ENCODE peak calls at places on chromosomes 11 and 22, in nine cellular contexts. F, R, Z, U, P, X, H, B and W are unnamed samples.

GRCh38 chr22:42171946-42172345 is 41.3 kb upstream of the CYP2D6 start:
- DNase-seq in F (no peak), H (no peak), Z (no peak), P (no peak), X (no peak), B (no peak), R (no peak), U (no peak), W (no peak)

GRCh38 chr11:133945087-133945974 is 11.4 kb downstream of the IGSF9B start:
- DNase-seq in B (no peak), X (no peak), Z (no peak), H (no peak), P (no peak), R (no peak), U (no peak), F (peak; percentile 83), W (no peak)

GRCh38 chr11:18383388-18384156 is 10.8 kb upstream of the LDHA start:
- DNase-seq in Z (peak; percentile 62), F (peak; percentile 93), B (peak; percentile 49), P (peak; percentile 83), X (peak; percentile 71), U (peak; percentile 48), H (peak; percentile 32), R (peak; percentile 43), W (peak; percentile 91)

GRCh38 chr11:25435197-25435596 is 896.7 kb upstream of the ANO3 start:
- DNase-seq in X (no peak), B (no peak), R (no peak), H (no peak), Z (no peak), P (no peak), F (no peak), U (no peak), W (no peak)

GRCh38 chr22:39631857-39632256 is 61.3 kb downstream of the CACNA1I start:
- DNase-seq in P (no peak), U (no peak), R (no peak), H (no peak), X (no peak), F (no peak), Z (no peak), B (no peak), W (no peak)

GRCh38 chr11:1570896-1571759 is 943 bp downstream of the DUSP8 start:
- DNase-seq in B (no peak), R (no peak), U (peak; percentile 18), H (peak; percentile 70), P (no peak), X (no peak), Z (no peak), F (peak; percentile 75), W (no peak)

GRCh38 chr11:86799680-86800075 is 664 bp upstream of the PRSS23 start:
- DNase-seq in X (peak; percentile 20), P (no peak), F (peak; percentile 78), H (peak; percentile 41), U (no peak), B (no peak), Z (no peak), R (no peak), W (no peak)

GRCh38 chr11:76287227-76287626 is 80.9 kb upstream of the WNT11 start:
- DNase-seq in B (no peak), F (no peak), R (no peak), U (no peak), X (no peak), H (no peak), Z (no peak), P (no peak), W (no peak)

GRCh38 chr11:127996825-127997224 is 590.5 kb downstream of the ETS1 start:
- DNase-seq in U (no peak), Z (no peak), X (no peak), B (no peak), H (no peak), R (no peak), F (no peak), P (no peak), W (no peak)

GRCh38 chr11:124761301-124762021 is 629 bp downstream of the ESAM start:
- DNase-seq in H (peak; percentile 62), B (no peak), F (no peak), Z (no peak), P (no peak), U (no peak), X (peak; percentile 51), R (no peak), W (no peak)
- TF ChIP-seq POLR2AphosphoS5 in H (no peak), B (no peak), F (no peak), Z (no peak), P (no peak), U (no peak), X (peak; percentile 6), R (no peak), W (no peak)

GRCh38 chr22:24427500-24428164 is at the start of gene ADORA2A:
- DNase-seq in P (peak; percentile 84), X (no peak), F (no peak), H (peak; percentile 23), R (peak; percentile 68), B (no peak), Z (no peak), U (peak; percentile 80), W (no peak)
- TF ChIP-seq POLR2AphosphoS5 in P (no peak), X (no peak), F (no peak), H (no peak), R (peak; percentile 26), B (no peak), Z (no peak), U (peak; percentile 72), W (no peak)

DNA sequence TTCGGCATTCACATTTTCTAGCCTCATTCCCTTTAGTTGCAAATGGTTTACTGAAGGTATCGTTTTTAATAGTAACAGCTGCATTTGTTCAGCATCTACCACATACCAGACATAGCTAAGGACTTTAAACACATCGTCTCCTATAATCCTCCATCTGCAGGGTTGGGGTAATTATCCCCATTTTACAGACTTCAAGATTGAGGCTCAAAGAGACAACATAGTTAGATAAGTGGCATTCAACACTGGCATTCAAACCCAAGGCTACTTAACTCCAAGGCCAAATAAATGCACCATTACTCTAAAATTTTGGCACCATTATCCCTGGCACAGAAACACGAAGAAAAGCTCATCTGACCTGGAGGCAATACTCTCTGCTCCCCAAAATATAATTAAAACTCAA is 28.5 kb downstream of the SMCO4 start:
- DNase-seq in B (no peak), X (no peak), R (no peak), U (no peak), H (no peak), P (no peak), Z (no peak), F (no peak), W (no peak)
- TF ChIP-seq POLR2AphosphoS5 in B (no peak), X (no peak), R (no peak), U (no peak), H (no peak), P (no peak), Z (no peak), F (no peak), W (no peak)

DNA sequence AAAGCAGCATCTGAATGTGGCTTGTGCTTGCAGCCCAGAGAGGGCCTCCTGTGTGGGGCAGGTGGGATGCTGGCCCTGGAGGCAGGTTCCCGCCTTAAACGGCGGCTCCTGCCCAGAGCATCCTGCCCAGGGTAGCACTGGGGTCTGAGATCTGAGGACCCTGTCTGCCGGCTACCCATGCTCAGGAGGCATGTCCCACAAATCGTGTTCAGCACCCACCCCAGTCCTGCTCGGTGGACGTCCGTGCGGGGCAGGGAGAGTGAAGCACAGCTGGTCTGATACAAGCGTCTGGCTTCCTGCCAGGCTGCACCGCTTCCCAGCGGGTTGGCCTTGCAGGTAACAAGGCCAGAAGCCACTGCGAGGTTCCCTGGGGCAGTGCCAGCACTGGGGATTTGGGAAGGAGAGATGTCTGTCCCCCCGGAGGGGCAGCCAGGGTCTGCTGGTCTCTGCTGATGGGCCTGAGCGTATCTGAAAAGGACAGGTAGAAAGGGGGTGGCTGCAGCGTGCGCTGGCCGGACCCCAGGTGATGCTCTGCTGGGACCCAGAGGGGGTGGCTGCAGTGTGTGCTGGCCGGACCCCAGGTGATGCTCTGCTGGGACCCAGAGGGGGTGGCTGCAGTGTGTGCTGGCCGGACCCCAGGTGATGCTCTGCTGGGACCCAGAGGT is 3.6 kb downstream of the TRABD start:
- DNase-seq in P (peak; percentile 59), F (no peak), Z (no peak), H (no peak), X (no peak), R (no peak), U (no peak), B (no peak), W (no peak)
- TF ChIP-seq POLR2AphosphoS5 in P (no peak), F (no peak), Z (no peak), H (no peak), X (no peak), R (no peak), U (no peak), B (no peak), W (no peak)